ENCODE peak calls at places on chromosomes 7 and 10, in five cellular contexts. L is A549; J is stimulated activated CD4-positive, alpha-beta T cell treated with anti-CD3 and anti-CD28 coated beads, Interleukin-4, amount 100 ng/mL, for 1 hour; B is GM12865; R is HuH-7.5. Y is an unnamed sample.

GRCh38 chr10:60314306-60314940 is 75.3 kb downstream of the ANK3 start:
- DNase-seq in L (no peak), J (no peak), B (no peak), R (no peak), Y (no peak)

GRCh38 chr10:102367441-102367840 is 28.1 kb upstream of the NFKB2 start:
- DNase-seq in L (no peak), J (no peak), B (no peak), R (no peak), Y (no peak)

GRCh38 chr7:53015463-53015862 is 20.0 kb upstream of the POM121L12 start:
- DNase-seq in L (no peak), J (no peak), B (no peak), R (no peak), Y (no peak)

GRCh38 chr10:131048595-131048994 is 262.9 kb downstream of the TCERG1L start:
- DNase-seq in L (no peak), J (no peak), B (no peak), R (no peak), Y (no peak)

GRCh38 chr7:155490697-155491628 is 33.0 kb downstream of the EN2 start:
- DNase-seq in L (no peak), J (peak; percentile 35), B (peak; percentile 35), R (no peak), Y (peak; percentile 31)

GRCh38 chr7:91135703-91136102 is 128.5 kb upstream of the FZD1 start:
- DNase-seq in L (no peak), J (no peak), B (no peak), R (no peak), Y (no peak)

GRCh38 chr7:151080091-151080521 is 503 bp downstream of the FASTK start:
- DNase-seq in L (no peak), J (no peak), B (no peak), R (no peak), Y (no peak)

GRCh38 chr7:122746948-122747347 is 44.2 kb upstream of the RNF148 start:
- DNase-seq in L (no peak), J (no peak), B (peak; percentile 50), R (no peak), Y (no peak)

GRCh38 chr7:151382079-151382885 is 27.6 kb downstream of the WDR86 start:
- DNase-seq in L (no peak), J (peak; percentile 14), B (no peak), R (peak; percentile 12), Y (no peak)

GRCh38 chr10:110033724-110034235 is 26.0 kb downstream of the ADD3 start:
- DNase-seq in L (no peak), J (no peak), B (no peak), R (no peak), Y (no peak)